ENCODE peak calls at places on chromosomes 6 and 20, in five cellular contexts. One of them, this sample, is unnamed.

GRCh38 chr6:78989191-78989590 is 88.9 kb downstream of the PHIP start:
- DNase-seq in stimulated activated CD8-positive, alpha-beta memory T cell treated with anti-CD3 and anti-CD28 coated beads, Interleukin-12 subunit alpha, Interleukin-12 subunit beta, amount 100 ng/mL, for 4 hours: no peak
- DNase-seq in tibial nerve: no peak
- DNase-seq in activated CD4-positive, alpha-beta T cell treated with anti-CD3 and anti-CD28 coated beads, Interleukin-2, amount 10 ng/mL, durations not matched to agents 24 days and 14 days: no peak
- DNase-seq in psoas muscle: no peak
- DNase-seq in this sample: no peak

GRCh38 chr20:60137657-60138245 is 179.5 kb downstream of the CDH26 start:
- DNase-seq in stimulated activated CD8-positive, alpha-beta memory T cell treated with anti-CD3 and anti-CD28 coated beads, Interleukin-12 subunit alpha, Interleukin-12 subunit beta, amount 100 ng/mL, for 4 hours: no peak
- DNase-seq in psoas muscle: peak
- DNase-seq in activated CD4-positive, alpha-beta T cell treated with anti-CD3 and anti-CD28 coated beads, Interleukin-2, amount 10 ng/mL, durations not matched to agents 24 days and 14 days: peak
- DNase-seq in tibial nerve: no peak
- DNase-seq in this sample: peak

GRCh38 chr6:34174846-34175399 is 29.0 kb upstream of the GRM4 start:
- DNase-seq in stimulated activated CD8-positive, alpha-beta memory T cell treated with anti-CD3 and anti-CD28 coated beads, Interleukin-12 subunit alpha, Interleukin-12 subunit beta, amount 100 ng/mL, for 4 hours: no peak
- DNase-seq in activated CD4-positive, alpha-beta T cell treated with anti-CD3 and anti-CD28 coated beads, Interleukin-2, amount 10 ng/mL, durations not matched to agents 24 days and 14 days: no peak
- DNase-seq in psoas muscle: no peak
- DNase-seq in tibial nerve: no peak
- DNase-seq in this sample: no peak

GRCh38 chr6:16903470-16903869 is 142.2 kb upstream of the ATXN1 start:
- DNase-seq in stimulated activated CD8-positive, alpha-beta memory T cell treated with anti-CD3 and anti-CD28 coated beads, Interleukin-12 subunit alpha, Interleukin-12 subunit beta, amount 100 ng/mL, for 4 hours: no peak
- DNase-seq in psoas muscle: no peak
- DNase-seq in tibial nerve: no peak
- DNase-seq in activated CD4-positive, alpha-beta T cell treated with anti-CD3 and anti-CD28 coated beads, Interleukin-2, amount 10 ng/mL, durations not matched to agents 24 days and 14 days: no peak
- DNase-seq in this sample: peak

GRCh38 chr6:37820713-37821069 is 1.2 kb downstream of the ZFAND3 start:
- DNase-seq in stimulated activated CD8-positive, alpha-beta memory T cell treated with anti-CD3 and anti-CD28 coated beads, Interleukin-12 subunit alpha, Interleukin-12 subunit beta, amount 100 ng/mL, for 4 hours: no peak
- DNase-seq in activated CD4-positive, alpha-beta T cell treated with anti-CD3 and anti-CD28 coated beads, Interleukin-2, amount 10 ng/mL, durations not matched to agents 24 days and 14 days: no peak
- DNase-seq in tibial nerve: no peak
- DNase-seq in psoas muscle: no peak
- DNase-seq in this sample: peak

GRCh38 chr20:3743251-3743650 is 10.8 kb downstream of the HSPA12B start:
- DNase-seq in activated CD4-positive, alpha-beta T cell treated with anti-CD3 and anti-CD28 coated beads, Interleukin-2, amount 10 ng/mL, durations not matched to agents 24 days and 14 days: no peak
- DNase-seq in stimulated activated CD8-positive, alpha-beta memory T cell treated with anti-CD3 and anti-CD28 coated beads, Interleukin-12 subunit alpha, Interleukin-12 subunit beta, amount 100 ng/mL, for 4 hours: no peak
- DNase-seq in tibial nerve: no peak
- DNase-seq in psoas muscle: no peak
- DNase-seq in this sample: no peak

GRCh38 chr20:17762243-17762872 is 62.6 kb downstream of the BANF2 start:
- DNase-seq in stimulated activated CD8-positive, alpha-beta memory T cell treated with anti-CD3 and anti-CD28 coated beads, Interleukin-12 subunit alpha, Interleukin-12 subunit beta, amount 100 ng/mL, for 4 hours: no peak
- DNase-seq in tibial nerve: no peak
- DNase-seq in activated CD4-positive, alpha-beta T cell treated with anti-CD3 and anti-CD28 coated beads, Interleukin-2, amount 10 ng/mL, durations not matched to agents 24 days and 14 days: no peak
- DNase-seq in psoas muscle: no peak
- DNase-seq in this sample: no peak

GRCh38 chr6:7111095-7111690 is 3.4 kb downstream of the RREB1 start:
- DNase-seq in activated CD4-positive, alpha-beta T cell treated with anti-CD3 and anti-CD28 coated beads, Interleukin-2, amount 10 ng/mL, durations not matched to agents 24 days and 14 days: no peak
- DNase-seq in stimulated activated CD8-positive, alpha-beta memory T cell treated with anti-CD3 and anti-CD28 coated beads, Interleukin-12 subunit alpha, Interleukin-12 subunit beta, amount 100 ng/mL, for 4 hours: no peak
- DNase-seq in tibial nerve: no peak
- DNase-seq in psoas muscle: no peak
- DNase-seq in this sample: no peak

GRCh38 chr6:38651121-38651784 is 11.5 kb upstream of the BTBD9 start:
- DNase-seq in activated CD4-positive, alpha-beta T cell treated with anti-CD3 and anti-CD28 coated beads, Interleukin-2, amount 10 ng/mL, durations not matched to agents 24 days and 14 days: no peak
- DNase-seq in tibial nerve: no peak
- DNase-seq in psoas muscle: no peak
- DNase-seq in stimulated activated CD8-positive, alpha-beta memory T cell treated with anti-CD3 and anti-CD28 coated beads, Interleukin-12 subunit alpha, Interleukin-12 subunit beta, amount 100 ng/mL, for 4 hours: no peak
- DNase-seq in this sample: no peak

GRCh38 chr6:7633361-7633760 is 43.4 kb downstream of the SNRNP48 start:
- DNase-seq in tibial nerve: no peak
- DNase-seq in activated CD4-positive, alpha-beta T cell treated with anti-CD3 and anti-CD28 coated beads, Interleukin-2, amount 10 ng/mL, durations not matched to agents 24 days and 14 days: no peak
- DNase-seq in stimulated activated CD8-positive, alpha-beta memory T cell treated with anti-CD3 and anti-CD28 coated beads, Interleukin-12 subunit alpha, Interleukin-12 subunit beta, amount 100 ng/mL, for 4 hours: no peak
- DNase-seq in psoas muscle: no peak
- DNase-seq in this sample: no peak

GRCh38 chr6:44431118-44431725 is 43.7 kb downstream of the CDC5L start:
- DNase-seq in stimulated activated CD8-positive, alpha-beta memory T cell treated with anti-CD3 and anti-CD28 coated beads, Interleukin-12 subunit alpha, Interleukin-12 subunit beta, amount 100 ng/mL, for 4 hours: no peak
- DNase-seq in activated CD4-positive, alpha-beta T cell treated with anti-CD3 and anti-CD28 coated beads, Interleukin-2, amount 10 ng/mL, durations not matched to agents 24 days and 14 days: peak
- DNase-seq in tibial nerve: no peak
- DNase-seq in psoas muscle: peak
- DNase-seq in this sample: peak

GRCh38 chr6:16762265-16762546 is 946 bp upstream of the ATXN1 start:
- DNase-seq in activated CD4-positive, alpha-beta T cell treated with anti-CD3 and anti-CD28 coated beads, Interleukin-2, amount 10 ng/mL, durations not matched to agents 24 days and 14 days: no peak
- DNase-seq in psoas muscle: no peak
- DNase-seq in tibial nerve: no peak
- DNase-seq in stimulated activated CD8-positive, alpha-beta memory T cell treated with anti-CD3 and anti-CD28 coated beads, Interleukin-12 subunit alpha, Interleukin-12 subunit beta, amount 100 ng/mL, for 4 hours: no peak
- DNase-seq in this sample: peak

GRCh38 chr20:1664911-1665310 is 7.3 kb upstream of the SIRPG start:
- DNase-seq in activated CD4-positive, alpha-beta T cell treated with anti-CD3 and anti-CD28 coated beads, Interleukin-2, amount 10 ng/mL, durations not matched to agents 24 days and 14 days: peak
- DNase-seq in psoas muscle: no peak
- DNase-seq in tibial nerve: no peak
- DNase-seq in stimulated activated CD8-positive, alpha-beta memory T cell treated with anti-CD3 and anti-CD28 coated beads, Interleukin-12 subunit alpha, Interleukin-12 subunit beta, amount 100 ng/mL, for 4 hours: peak
- DNase-seq in this sample: no peak

GRCh38 chr6:6825153-6825847 is 236.8 kb downstream of the LY86 start:
- DNase-seq in tibial nerve: no peak
- DNase-seq in stimulated activated CD8-positive, alpha-beta memory T cell treated with anti-CD3 and anti-CD28 coated beads, Interleukin-12 subunit alpha, Interleukin-12 subunit beta, amount 100 ng/mL, for 4 hours: no peak
- DNase-seq in activated CD4-positive, alpha-beta T cell treated with anti-CD3 and anti-CD28 coated beads, Interleukin-2, amount 10 ng/mL, durations not matched to agents 24 days and 14 days: no peak
- DNase-seq in psoas muscle: peak
- DNase-seq in this sample: no peak

GRCh38 chr6:121934461-121934860 is 465.0 kb upstream of the HSF2 start:
- DNase-seq in psoas muscle: no peak
- DNase-seq in activated CD4-positive, alpha-beta T cell treated with anti-CD3 and anti-CD28 coated beads, Interleukin-2, amount 10 ng/mL, durations not matched to agents 24 days and 14 days: no peak
- DNase-seq in tibial nerve: no peak
- DNase-seq in stimulated activated CD8-positive, alpha-beta memory T cell treated with anti-CD3 and anti-CD28 coated beads, Interleukin-12 subunit alpha, Interleukin-12 subunit beta, amount 100 ng/mL, for 4 hours: no peak
- DNase-seq in this sample: no peak

GRCh38 chr20:25470045-25470444 is 62.6 kb downstream of the GINS1 start:
- DNase-seq in psoas muscle: no peak
- DNase-seq in tibial nerve: no peak
- DNase-seq in activated CD4-positive, alpha-beta T cell treated with anti-CD3 and anti-CD28 coated beads, Interleukin-2, amount 10 ng/mL, durations not matched to agents 24 days and 14 days: peak
- DNase-seq in stimulated activated CD8-positive, alpha-beta memory T cell treated with anti-CD3 and anti-CD28 coated beads, Interleukin-12 subunit alpha, Interleukin-12 subunit beta, amount 100 ng/mL, for 4 hours: no peak
- DNase-seq in this sample: peak

GRCh38 chr6:98601697-98602096 is 232.7 kb upstream of the POU3F2 start:
- DNase-seq in activated CD4-positive, alpha-beta T cell treated with anti-CD3 and anti-CD28 coated beads, Interleukin-2, amount 10 ng/mL, durations not matched to agents 24 days and 14 days: no peak
- DNase-seq in stimulated activated CD8-positive, alpha-beta memory T cell treated with anti-CD3 and anti-CD28 coated beads, Interleukin-12 subunit alpha, Interleukin-12 subunit beta, amount 100 ng/mL, for 4 hours: no peak
- DNase-seq in tibial nerve: no peak
- DNase-seq in psoas muscle: no peak
- DNase-seq in this sample: no peak

GRCh38 chr20:1386323-1386722 is 6.5 kb downstream of the FKBP1A start:
- DNase-seq in psoas muscle: no peak
- DNase-seq in tibial nerve: no peak
- DNase-seq in stimulated activated CD8-positive, alpha-beta memory T cell treated with anti-CD3 and anti-CD28 coated beads, Interleukin-12 subunit alpha, Interleukin-12 subunit beta, amount 100 ng/mL, for 4 hours: no peak
- DNase-seq in activated CD4-positive, alpha-beta T cell treated with anti-CD3 and anti-CD28 coated beads, Interleukin-2, amount 10 ng/mL, durations not matched to agents 24 days and 14 days: no peak
- DNase-seq in this sample: no peak

GRCh38 chr6:11732036-11732545 is 46.5 kb downstream of the ADTRP start:
- DNase-seq in stimulated activated CD8-positive, alpha-beta memory T cell treated with anti-CD3 and anti-CD28 coated beads, Interleukin-12 subunit alpha, Interleukin-12 subunit beta, amount 100 ng/mL, for 4 hours: no peak
- DNase-seq in psoas muscle: peak
- DNase-seq in tibial nerve: peak
- DNase-seq in activated CD4-positive, alpha-beta T cell treated with anti-CD3 and anti-CD28 coated beads, Interleukin-2, amount 10 ng/mL, durations not matched to agents 24 days and 14 days: peak
- DNase-seq in this sample: peak

GRCh38 chr20:49276201-49276894 is 1.5 kb downstream of the ZNFX1 start:
- DNase-seq in stimulated activated CD8-positive, alpha-beta memory T cell treated with anti-CD3 and anti-CD28 coated beads, Interleukin-12 subunit alpha, Interleukin-12 subunit beta, amount 100 ng/mL, for 4 hours: peak
- DNase-seq in tibial nerve: no peak
- DNase-seq in activated CD4-positive, alpha-beta T cell treated with anti-CD3 and anti-CD28 coated beads, Interleukin-2, amount 10 ng/mL, durations not matched to agents 24 days and 14 days: peak
- DNase-seq in psoas muscle: no peak
- DNase-seq in this sample: peak

GRCh38 chr6:162409986-162410715 is 317.4 kb downstream of the PRKN start:
- DNase-seq in stimulated activated CD8-positive, alpha-beta memory T cell treated with anti-CD3 and anti-CD28 coated beads, Interleukin-12 subunit alpha, Interleukin-12 subunit beta, amount 100 ng/mL, for 4 hours: no peak
- DNase-seq in tibial nerve: no peak
- DNase-seq in activated CD4-positive, alpha-beta T cell treated with anti-CD3 and anti-CD28 coated beads, Interleukin-2, amount 10 ng/mL, durations not matched to agents 24 days and 14 days: no peak
- DNase-seq in psoas muscle: no peak
- DNase-seq in this sample: no peak

GRCh38 chr20:56979125-56979524 is 287.3 kb downstream of the BMP7 start:
- DNase-seq in tibial nerve: no peak
- DNase-seq in stimulated activated CD8-positive, alpha-beta memory T cell treated with anti-CD3 and anti-CD28 coated beads, Interleukin-12 subunit alpha, Interleukin-12 subunit beta, amount 100 ng/mL, for 4 hours: no peak
- DNase-seq in psoas muscle: no peak
- DNase-seq in activated CD4-positive, alpha-beta T cell treated with anti-CD3 and anti-CD28 coated beads, Interleukin-2, amount 10 ng/mL, durations not matched to agents 24 days and 14 days: no peak
- DNase-seq in this sample: no peak

GRCh38 chr20:31605902-31606677 is 1.0 kb downstream of the ID1 start:
- DNase-seq in tibial nerve: no peak
- DNase-seq in stimulated activated CD8-positive, alpha-beta memory T cell treated with anti-CD3 and anti-CD28 coated beads, Interleukin-12 subunit alpha, Interleukin-12 subunit beta, amount 100 ng/mL, for 4 hours: no peak
- DNase-seq in psoas muscle: peak
- DNase-seq in activated CD4-positive, alpha-beta T cell treated with anti-CD3 and anti-CD28 coated beads, Interleukin-2, amount 10 ng/mL, durations not matched to agents 24 days and 14 days: peak
- DNase-seq in this sample: peak

GRCh38 chr6:48243071-48243470 is 132.1 kb upstream of the PTCHD4 start:
- DNase-seq in psoas muscle: no peak
- DNase-seq in activated CD4-positive, alpha-beta T cell treated with anti-CD3 and anti-CD28 coated beads, Interleukin-2, amount 10 ng/mL, durations not matched to agents 24 days and 14 days: no peak
- DNase-seq in tibial nerve: no peak
- DNase-seq in stimulated activated CD8-positive, alpha-beta memory T cell treated with anti-CD3 and anti-CD28 coated beads, Interleukin-12 subunit alpha, Interleukin-12 subunit beta, amount 100 ng/mL, for 4 hours: no peak
- DNase-seq in this sample: no peak

GRCh38 chr6:144390202-144390601 is 105.1 kb downstream of the UTRN start:
- DNase-seq in activated CD4-positive, alpha-beta T cell treated with anti-CD3 and anti-CD28 coated beads, Interleukin-2, amount 10 ng/mL, durations not matched to agents 24 days and 14 days: no peak
- DNase-seq in tibial nerve: no peak
- DNase-seq in psoas muscle: no peak
- DNase-seq in stimulated activated CD8-positive, alpha-beta memory T cell treated with anti-CD3 and anti-CD28 coated beads, Interleukin-12 subunit alpha, Interleukin-12 subunit beta, amount 100 ng/mL, for 4 hours: no peak
- DNase-seq in this sample: no peak

GRCh38 chr6:133396225-133396624 is 155.1 kb downstream of the EYA4 start:
- DNase-seq in stimulated activated CD8-positive, alpha-beta memory T cell treated with anti-CD3 and anti-CD28 coated beads, Interleukin-12 subunit alpha, Interleukin-12 subunit beta, amount 100 ng/mL, for 4 hours: no peak
- DNase-seq in tibial nerve: no peak
- DNase-seq in psoas muscle: no peak
- DNase-seq in activated CD4-positive, alpha-beta T cell treated with anti-CD3 and anti-CD28 coated beads, Interleukin-2, amount 10 ng/mL, durations not matched to agents 24 days and 14 days: no peak
- DNase-seq in this sample: no peak

GRCh38 chr20:47501483-47502270 is at the start of gene NCOA3:
- DNase-seq in tibial nerve: peak
- DNase-seq in stimulated activated CD8-positive, alpha-beta memory T cell treated with anti-CD3 and anti-CD28 coated beads, Interleukin-12 subunit alpha, Interleukin-12 subunit beta, amount 100 ng/mL, for 4 hours: peak
- DNase-seq in activated CD4-positive, alpha-beta T cell treated with anti-CD3 and anti-CD28 coated beads, Interleukin-2, amount 10 ng/mL, durations not matched to agents 24 days and 14 days: peak
- DNase-seq in psoas muscle: peak
- DNase-seq in this sample: peak

GRCh38 chr6:159508966-159509365 is 184.1 kb downstream of the SOD2 start:
- DNase-seq in stimulated activated CD8-positive, alpha-beta memory T cell treated with anti-CD3 and anti-CD28 coated beads, Interleukin-12 subunit alpha, Interleukin-12 subunit beta, amount 100 ng/mL, for 4 hours: no peak
- DNase-seq in tibial nerve: no peak
- DNase-seq in activated CD4-positive, alpha-beta T cell treated with anti-CD3 and anti-CD28 coated beads, Interleukin-2, amount 10 ng/mL, durations not matched to agents 24 days and 14 days: peak
- DNase-seq in psoas muscle: no peak
- DNase-seq in this sample: no peak

GRCh38 chr6:22078802-22079545 is 217.9 kb downstream of the PRL start:
- DNase-seq in psoas muscle: no peak
- DNase-seq in activated CD4-positive, alpha-beta T cell treated with anti-CD3 and anti-CD28 coated beads, Interleukin-2, amount 10 ng/mL, durations not matched to agents 24 days and 14 days: no peak
- DNase-seq in stimulated activated CD8-positive, alpha-beta memory T cell treated with anti-CD3 and anti-CD28 coated beads, Interleukin-12 subunit alpha, Interleukin-12 subunit beta, amount 100 ng/mL, for 4 hours: no peak
- DNase-seq in tibial nerve: no peak
- DNase-seq in this sample: no peak

GRCh38 chr20:3681931-3682820 is at the start of gene ADAM33:
- DNase-seq in activated CD4-positive, alpha-beta T cell treated with anti-CD3 and anti-CD28 coated beads, Interleukin-2, amount 10 ng/mL, durations not matched to agents 24 days and 14 days: no peak
- DNase-seq in psoas muscle: peak
- DNase-seq in tibial nerve: peak
- DNase-seq in stimulated activated CD8-positive, alpha-beta memory T cell treated with anti-CD3 and anti-CD28 coated beads, Interleukin-12 subunit alpha, Interleukin-12 subunit beta, amount 100 ng/mL, for 4 hours: no peak
- DNase-seq in this sample: peak

GRCh38 chr6:127192911-127193503 is 73.7 kb upstream of the RNF146 start:
- DNase-seq in tibial nerve: no peak
- DNase-seq in stimulated activated CD8-positive, alpha-beta memory T cell treated with anti-CD3 and anti-CD28 coated beads, Interleukin-12 subunit alpha, Interleukin-12 subunit beta, amount 100 ng/mL, for 4 hours: no peak
- DNase-seq in activated CD4-positive, alpha-beta T cell treated with anti-CD3 and anti-CD28 coated beads, Interleukin-2, amount 10 ng/mL, durations not matched to agents 24 days and 14 days: no peak
- DNase-seq in psoas muscle: no peak
- DNase-seq in this sample: peak

GRCh38 chr6:101398716-101399626 is 5.5 kb downstream of the GRIK2 start:
- DNase-seq in psoas muscle: no peak
- DNase-seq in stimulated activated CD8-positive, alpha-beta memory T cell treated with anti-CD3 and anti-CD28 coated beads, Interleukin-12 subunit alpha, Interleukin-12 subunit beta, amount 100 ng/mL, for 4 hours: no peak
- DNase-seq in tibial nerve: no peak
- DNase-seq in activated CD4-positive, alpha-beta T cell treated with anti-CD3 and anti-CD28 coated beads, Interleukin-2, amount 10 ng/mL, durations not matched to agents 24 days and 14 days: no peak
- DNase-seq in this sample: no peak

GRCh38 chr20:50724851-50725721 is 6.3 kb upstream of the PARD6B start:
- DNase-seq in activated CD4-positive, alpha-beta T cell treated with anti-CD3 and anti-CD28 coated beads, Interleukin-2, amount 10 ng/mL, durations not matched to agents 24 days and 14 days: peak
- DNase-seq in psoas muscle: peak
- DNase-seq in stimulated activated CD8-positive, alpha-beta memory T cell treated with anti-CD3 and anti-CD28 coated beads, Interleukin-12 subunit alpha, Interleukin-12 subunit beta, amount 100 ng/mL, for 4 hours: peak
- DNase-seq in tibial nerve: peak
- DNase-seq in this sample: peak

GRCh38 chr6:146364816-146365594 is 178.6 kb upstream of the RAB32 start:
- DNase-seq in activated CD4-positive, alpha-beta T cell treated with anti-CD3 and anti-CD28 coated beads, Interleukin-2, amount 10 ng/mL, durations not matched to agents 24 days and 14 days: no peak
- DNase-seq in stimulated activated CD8-positive, alpha-beta memory T cell treated with anti-CD3 and anti-CD28 coated beads, Interleukin-12 subunit alpha, Interleukin-12 subunit beta, amount 100 ng/mL, for 4 hours: no peak
- DNase-seq in tibial nerve: no peak
- DNase-seq in psoas muscle: no peak
- DNase-seq in this sample: peak

GRCh38 chr6:163839296-163839695 is 424.8 kb downstream of the QKI start:
- DNase-seq in activated CD4-positive, alpha-beta T cell treated with anti-CD3 and anti-CD28 coated beads, Interleukin-2, amount 10 ng/mL, durations not matched to agents 24 days and 14 days: no peak
- DNase-seq in stimulated activated CD8-positive, alpha-beta memory T cell treated with anti-CD3 and anti-CD28 coated beads, Interleukin-12 subunit alpha, Interleukin-12 subunit beta, amount 100 ng/mL, for 4 hours: no peak
- DNase-seq in tibial nerve: no peak
- DNase-seq in psoas muscle: no peak
- DNase-seq in this sample: no peak

This sample was measured in GM23248.